ENCODE peak calls at places on chromosomes 7 and 10, in four cellular contexts. Z is endodermal cell, J is putamen, M is mesothelial cell of epicardium. N is an unnamed sample.

GRCh38 chr10:104088239-104088638 is 2.6 kb upstream of the COL17A1 start:
- DNase-seq in Z (no peak), J (no peak), M (no peak), N (no peak)

GRCh38 chr7:28759373-28760013 is 198.6 kb downstream of the TRIL start:
- DNase-seq in Z (no peak), J (no peak), M (no peak), N (no peak)

GRCh38 chr10:80444124-80444523 is 10.0 kb upstream of the TSPAN14 start:
- DNase-seq in Z (no peak), J (no peak), M (no peak), N (no peak)

GRCh38 chr7:39754326-39755120 is 131.2 kb downstream of the RALA start:
- DNase-seq in Z (peak; percentile 72), J (no peak), M (peak; percentile 46), N (no peak)

GRCh38 chr7:28922618-28923331 is 35.4 kb downstream of the TRIL start:
- DNase-seq in Z (peak; percentile 86), J (peak; percentile 84), M (peak; percentile 75), N (peak; percentile 85)

GRCh38 chr10:35336921-35337741 is 822 bp downstream of the CCNY start:
- DNase-seq in Z (peak; percentile 79), J (no peak), M (peak; percentile 50), N (peak; percentile 39)

GRCh38 chr10:58414270-58415041 is 29.2 kb downstream of the TFAM start:
- DNase-seq in Z (peak; percentile 47), J (no peak), M (no peak), N (peak; percentile 79)

GRCh38 chr10:119268871-119269506 is 61.6 kb downstream of the GRK5 start:
- DNase-seq in Z (peak; percentile 35), J (no peak), M (no peak), N (no peak)

GRCh38 chr7:66964391-66964790 is 31.0 kb downstream of the SBDS start:
- DNase-seq in Z (no peak), J (no peak), M (no peak), N (no peak)

GRCh38 chr10:71632200-71632820 is 87.3 kb downstream of the C10orf105 start:
- DNase-seq in Z (no peak), J (no peak), M (no peak), N (no peak)

GRCh38 chr7:93632371-93632770 is 57.8 kb upstream of the CALCR start:
- DNase-seq in Z (no peak), J (no peak), M (no peak), N (no peak)

GRCh38 chr7:151849879-151850260 is 27.0 kb downstream of the PRKAG2 start:
- DNase-seq in Z (no peak), J (no peak), M (no peak), N (no peak)

GRCh38 chr7:108062250-108063014 is 59.5 kb upstream of the LAMB1 start:
- DNase-seq in Z (peak; percentile 49), J (no peak), M (no peak), N (peak; percentile 27)

GRCh38 chr10:29517352-29517923 is 117.3 kb downstream of the SVIL start:
- DNase-seq in Z (peak; percentile 93), J (no peak), M (no peak), N (peak; percentile 34)

GRCh38 chr7:130938661-130939060 is 204.7 kb upstream of the KLF14 start:
- DNase-seq in Z (no peak), J (no peak), M (no peak), N (no peak)

GRCh38 chr7:41451826-41452225 is 251.1 kb downstream of the INHBA start:
- DNase-seq in Z (no peak), J (no peak), M (no peak), N (peak; percentile 11)

GRCh38 chr10:6757119-6757518 is 177.0 kb upstream of the PRKCQ start:
- DNase-seq in Z (no peak), J (no peak), M (no peak), N (no peak)

GRCh38 chr10:74825033-74825370 is 1.4 kb upstream of the KAT6B start:
- DNase-seq in Z (no peak), J (peak; percentile 58), M (peak; percentile 66), N (no peak)